ENCODE peak calls at places on chromosome 18, in five cellular contexts. F is bronchial epithelial cell, T is RCC 7860, A is GM23248, D is heart left ventricle. S is an unnamed sample.

GRCh38 chr18:50045126-50045525 is 149.8 kb downstream of the MYO5B start:
- DNase-seq in D (no peak), A (no peak), T (no peak), F (no peak), S (no peak)

GRCh38 chr18:33959609-33960008 is 265.1 kb downstream of the NOL4 start:
- DNase-seq in D (no peak), A (no peak), T (no peak), F (no peak), S (no peak)

GRCh38 chr18:25251127-25251526 is 100.8 kb downstream of the ZNF521 start:
- DNase-seq in T (no peak), F (no peak), A (no peak), D (no peak), S (no peak)

GRCh38 chr18:3211236-3211992 is 8.4 kb downstream of the MYOM1 start:
- DNase-seq in D (no peak), A (no peak), T (no peak), F (no peak), S (no peak)

GRCh38 chr18:12391487-12392136 is 14.6 kb upstream of the AFG3L2 start:
- DNase-seq in A (peak; percentile 90), D (no peak), F (peak; percentile 50), T (peak; percentile 30), S (no peak)

GRCh38 chr18:48719988-48720654 is 181.3 kb downstream of the CTIF start:
- DNase-seq in T (no peak), A (peak; percentile 65), D (no peak), F (no peak), S (no peak)

GRCh38 chr18:11040359-11040758 is 109.0 kb downstream of the PIEZO2 start:
- DNase-seq in F (no peak), A (no peak), T (no peak), D (no peak), S (no peak)

GRCh38 chr18:36179562-36180334 is 7.5 kb upstream of the MOCOS start:
- DNase-seq in F (peak; percentile 34), D (peak; percentile 79), A (peak; percentile 67), T (no peak), S (peak; percentile 71)

GRCh38 chr18:69999671-70000070 is 52.0 kb upstream of the CD226 start:
- DNase-seq in T (no peak), A (no peak), D (no peak), F (no peak), S (no peak)

GRCh38 chr18:61926532-61926931 is 33.7 kb upstream of the RNF152 start:
- DNase-seq in A (no peak), T (no peak), D (no peak), F (no peak), S (no peak)

GRCh38 chr18:58805482-58806187 is 59.0 kb upstream of the ZNF532 start:
- DNase-seq in T (no peak), F (peak; percentile 31), D (no peak), A (no peak), S (no peak)

GRCh38 chr18:78813898-78814297 is 165.7 kb upstream of the SALL3 start:
- DNase-seq in A (no peak), F (no peak), D (no peak), T (no peak), S (no peak)

GRCh38 chr18:34544930-34545329 is 165.2 kb upstream of the DTNA start:
- DNase-seq in T (no peak), A (no peak), D (no peak), F (no peak), S (no peak)

GRCh38 chr18:63320690-63321265 is 1.2 kb upstream of the BCL2 start:
- DNase-seq in A (no peak), T (no peak), F (peak; percentile 12), D (peak; percentile 67), S (peak; percentile 74)

GRCh38 chr18:79872852-79873444 is 75.2 kb downstream of the KCNG2 start:
- DNase-seq in T (no peak), F (no peak), D (no peak), A (no peak), S (no peak)

GRCh38 chr18:5467666-5468065 is 76.1 kb downstream of the EPB41L3 start:
- DNase-seq in F (no peak), A (no peak), T (no peak), D (no peak), S (no peak)

GRCh38 chr18:27609221-27609620 is 424.1 kb upstream of the CHST9 start:
- DNase-seq in A (no peak), F (no peak), T (no peak), D (no peak), S (no peak)

GRCh38 chr18:65901522-65901921 is 150.7 kb downstream of the CDH7 start:
- DNase-seq in T (no peak), F (no peak), A (no peak), D (no peak), S (no peak)

GRCh38 chr18:8548186-8548585 is 61.1 kb upstream of the RAB12 start:
- DNase-seq in T (peak; percentile 51), A (peak; percentile 54), D (no peak), F (peak; percentile 75), S (no peak)

GRCh38 chr18:13389491-13390131 is 171.1 kb downstream of the LDLRAD4 start:
- DNase-seq in A (no peak), T (no peak), D (no peak), F (no peak), S (no peak)

GRCh38 chr18:686339-687111 is 25.9 kb downstream of the ENOSF1 start:
- DNase-seq in D (no peak), F (no peak), T (no peak), A (peak; percentile 10), S (no peak)

GRCh38 chr18:48319796-48320638 is 89.2 kb downstream of the ZBTB7C start:
- DNase-seq in T (peak; percentile 50), A (peak; percentile 58), D (no peak), F (peak; percentile 45), S (peak; percentile 35)

GRCh38 chr18:58196164-58196563 is 152.1 kb downstream of the NEDD4L start:
- DNase-seq in T (no peak), A (peak; percentile 28), F (peak; percentile 39), D (no peak), S (no peak)

GRCh38 chr18:25726278-25726677 is 364.1 kb downstream of the SS18 start:
- DNase-seq in F (no peak), D (no peak), T (no peak), A (peak; percentile 70), S (no peak)

GRCh38 chr18:8752329-8752728 is 47.0 kb downstream of the MTCL1 start:
- DNase-seq in D (no peak), A (peak; percentile 64), T (no peak), F (no peak), S (no peak)

GRCh38 chr18:11561293-11561692 is 48.1 kb upstream of the SLC35G4 start:
- DNase-seq in T (no peak), F (no peak), D (no peak), A (no peak), S (no peak)

GRCh38 chr18:64254399-64255093 is 105.7 kb upstream of the LINC00305 start:
- DNase-seq in T (no peak), F (no peak), A (no peak), D (no peak), S (no peak)

GRCh38 chr18:8397034-8397433 is 212.2 kb upstream of the RAB12 start:
- DNase-seq in F (no peak), T (no peak), A (no peak), D (no peak), S (no peak)

GRCh38 chr18:74994502-74995403 is 214.2 kb downstream of the PTGR3 start:
- DNase-seq in A (peak; percentile 28), T (no peak), D (peak; percentile 64), F (peak; percentile 84), S (no peak)

GRCh38 chr18:48193521-48194251 is 215.5 kb downstream of the ZBTB7C start:
- DNase-seq in D (no peak), T (no peak), A (peak; percentile 26), F (no peak), S (no peak)

GRCh38 chr18:32468147-32468845 is 2.4 kb downstream of the GAREM1 start:
- DNase-seq in A (no peak), F (peak; percentile 13), D (no peak), T (no peak), S (no peak)

GRCh38 chr18:13376298-13376840 is 157.8 kb downstream of the LDLRAD4 start:
- DNase-seq in A (no peak), D (no peak), T (no peak), F (no peak), S (no peak)

GRCh38 chr18:58009166-58009565 is 34.9 kb upstream of the NEDD4L start:
- DNase-seq in A (peak; percentile 28), D (no peak), T (no peak), F (no peak), S (no peak)

GRCh38 chr18:30618567-30618966 is 424.0 kb downstream of the DSC3 start:
- DNase-seq in T (no peak), D (no peak), A (no peak), F (no peak), S (no peak)

GRCh38 chr18:79524181-79525078 is 128.7 kb downstream of the NFATC1 start:
- DNase-seq in A (no peak), T (no peak), F (no peak), D (peak; percentile 65), S (no peak)

GRCh38 chr18:79395761-79396404 is at the start of gene NFATC1:
- DNase-seq in F (peak; percentile 35), A (peak; percentile 92), T (no peak), D (peak; percentile 90), S (peak; percentile 52)